ENCODE peak calls at places on chromosomes 2 and 18, in four cellular contexts. Z is K562, W is H1, I is SK-N-SH. N is an unnamed sample.

GRCh38 chr2:168239281-168239680 is 8.1 kb downstream of the STK39 start:
- DNase-seq in Z (no peak), W (no peak), I (no peak), N (no peak)

GRCh38 chr18:44986933-44987332 is 306.2 kb downstream of the SETBP1 start:
- DNase-seq in Z (no peak), W (no peak), I (no peak), N (peak)

GRCh38 chr2:22020101-22020742 is 896.5 kb downstream of the TDRD15 start:
- DNase-seq in Z (no peak), W (peak), I (no peak), N (no peak)

GRCh38 chr2:133484106-133484505 is 84.2 kb downstream of the NCKAP5 start:
- DNase-seq in Z (no peak), W (no peak), I (no peak), N (no peak)

GRCh38 chr2:65431417-65432226 is 777 bp downstream of the SPRED2 start:
- DNase-seq in Z (peak), W (no peak), I (peak), N (peak)

GRCh38 chr2:168118733-168119518 is 128.5 kb downstream of the STK39 start:
- DNase-seq in Z (peak), W (no peak), I (peak), N (no peak)

GRCh38 chr2:153059338-153060052 is 341.1 kb downstream of the ARL6IP6 start:
- DNase-seq in Z (no peak), W (no peak), I (no peak), N (no peak)

GRCh38 chr2:231138699-231139098 is 13.9 kb upstream of the HTR2B start:
- DNase-seq in Z (no peak), W (no peak), I (no peak), N (no peak)

GRCh38 chr2:19955544-19956422 is 34.1 kb downstream of the WDR35 start:
- DNase-seq in Z (peak), W (peak), I (peak), N (peak)

GRCh38 chr2:70710276-70710675 is 57.7 kb downstream of the ADD2 start:
- DNase-seq in Z (no peak), W (no peak), I (no peak), N (no peak)

GRCh38 chr2:217918220-217919024 is 84.4 kb downstream of the TNS1 start:
- DNase-seq in Z (peak), W (no peak), I (peak), N (no peak)

GRCh38 chr18:50315100-50315871 is 27.8 kb upstream of the CXXC1 start:
- DNase-seq in Z (no peak), W (no peak), I (no peak), N (peak)

GRCh38 chr2:192148241-192148619 is 46.5 kb downstream of the TMEFF2 start:
- DNase-seq in Z (no peak), W (no peak), I (no peak), N (no peak)

GRCh38 chr2:20211420-20211819 is 13.5 kb downstream of the SDC1 start:
- DNase-seq in Z (no peak), W (no peak), I (no peak), N (no peak)

GRCh38 chr2:238573916-238574315 is 147.2 kb downstream of the ASB1 start:
- DNase-seq in Z (no peak), W (no peak), I (no peak), N (no peak)

GRCh38 chr2:236964291-236964690 is 121.4 kb upstream of the COPS8 start:
- DNase-seq in Z (no peak), W (no peak), I (no peak), N (no peak)

GRCh38 chr2:104846182-104846954 is 7.5 kb upstream of the POU3F3 start:
- DNase-seq in Z (no peak), W (no peak), I (no peak), N (no peak)

GRCh38 chr2:97765933-97766332 is 52.6 kb downstream of the ZAP70 start:
- DNase-seq in Z (no peak), W (no peak), I (no peak), N (no peak)

GRCh38 chr2:219270055-219270372 is 9.2 kb upstream of the DNAJB2 start:
- DNase-seq in Z (no peak), W (no peak), I (no peak), N (no peak)

GRCh38 chr2:63740943-63741342 is 100.8 kb upstream of the UGP2 start:
- DNase-seq in Z (no peak), W (no peak), I (no peak), N (no peak)

GRCh38 chr2:1227289-1227900 is 185.9 kb upstream of the TPO start:
- DNase-seq in Z (no peak), W (no peak), I (no peak), N (no peak)

GRCh38 chr2:85503168-85503610 is 35.8 kb upstream of the MAT2A start:
- DNase-seq in Z (no peak), W (no peak), I (no peak), N (no peak)

GRCh38 chr18:50162486-50163304 is 32.3 kb downstream of the MYO5B start:
- DNase-seq in Z (no peak), W (no peak), I (no peak), N (no peak)

GRCh38 chr2:26178246-26178645 is 5.4 kb downstream of the GAREM2 start:
- DNase-seq in Z (no peak), W (no peak), I (peak), N (no peak)

GRCh38 chr2:30421551-30422436 is 25.3 kb upstream of the LCLAT1 start:
- DNase-seq in Z (no peak), W (no peak), I (peak), N (no peak)

GRCh38 chr18:2680216-2680792 is 24.8 kb downstream of the SMCHD1 start:
- DNase-seq in Z (no peak), W (no peak), I (no peak), N (no peak)

GRCh38 chr2:159111346-159111922 is 143.0 kb downstream of the TANC1 start:
- DNase-seq in Z (no peak), W (no peak), I (no peak), N (no peak)

GRCh38 chr2:150088538-150088937 is 398.9 kb downstream of the RND3 start:
- DNase-seq in Z (no peak), W (no peak), I (no peak), N (no peak)

GRCh38 chr2:12376025-12376424 is 340.7 kb upstream of the TRIB2 start:
- DNase-seq in Z (no peak), W (no peak), I (no peak), N (no peak)

GRCh38 chr2:15560404-15560987 is 638 bp downstream of the NBAS start:
- DNase-seq in Z (no peak), W (no peak), I (peak), N (no peak)

GRCh38 chr18:24176727-24177416 is 38.0 kb downstream of the CABYR start:
- DNase-seq in Z (peak), W (peak), I (peak), N (peak)

GRCh38 chr2:73295751-73296400 is 2.5 kb upstream of the EGR4 start:
- DNase-seq in Z (no peak), W (no peak), I (no peak), N (no peak)

GRCh38 chr2:63051795-63052333 is 1.2 kb downstream of the OTX1 start:
- DNase-seq in Z (no peak), W (no peak), I (peak), N (no peak)

GRCh38 chr2:17864676-17865075 is 13.8 kb upstream of the KCNS3 start:
- DNase-seq in Z (no peak), W (no peak), I (no peak), N (no peak)

GRCh38 chr2:130890941-130891669 is 54.4 kb downstream of the ARHGEF4 start:
- DNase-seq in Z (no peak), W (no peak), I (no peak), N (no peak)

GRCh38 chr2:17043173-17043572 is 377.5 kb upstream of the CYRIA start:
- DNase-seq in Z (no peak), W (no peak), I (no peak), N (no peak)

GRCh38 chr2:160409480-160409879 is 84.1 kb downstream of the RBMS1 start:
- DNase-seq in Z (no peak), W (no peak), I (no peak), N (no peak)

GRCh38 chr2:109376115-109376514 is 237.7 kb downstream of the SEPTIN10 start:
- DNase-seq in Z (no peak), W (no peak), I (no peak), N (no peak)

GRCh38 chr18:9663377-9663776 is 44.7 kb upstream of the RAB31 start:
- DNase-seq in Z (no peak), W (no peak), I (no peak), N (no peak)

GRCh38 chr18:9659499-9660387 is 45.4 kb upstream of the PPP4R1 start:
- DNase-seq in Z (no peak), W (no peak), I (no peak), N (no peak)

GRCh38 chr18:9653390-9653789 is 39.0 kb upstream of the PPP4R1 start:
- DNase-seq in Z (no peak), W (no peak), I (peak), N (no peak)

GRCh38 chr18:9661564-9661963 is 46.5 kb upstream of the RAB31 start:
- DNase-seq in Z (peak), W (no peak), I (peak), N (no peak)

DNA sequence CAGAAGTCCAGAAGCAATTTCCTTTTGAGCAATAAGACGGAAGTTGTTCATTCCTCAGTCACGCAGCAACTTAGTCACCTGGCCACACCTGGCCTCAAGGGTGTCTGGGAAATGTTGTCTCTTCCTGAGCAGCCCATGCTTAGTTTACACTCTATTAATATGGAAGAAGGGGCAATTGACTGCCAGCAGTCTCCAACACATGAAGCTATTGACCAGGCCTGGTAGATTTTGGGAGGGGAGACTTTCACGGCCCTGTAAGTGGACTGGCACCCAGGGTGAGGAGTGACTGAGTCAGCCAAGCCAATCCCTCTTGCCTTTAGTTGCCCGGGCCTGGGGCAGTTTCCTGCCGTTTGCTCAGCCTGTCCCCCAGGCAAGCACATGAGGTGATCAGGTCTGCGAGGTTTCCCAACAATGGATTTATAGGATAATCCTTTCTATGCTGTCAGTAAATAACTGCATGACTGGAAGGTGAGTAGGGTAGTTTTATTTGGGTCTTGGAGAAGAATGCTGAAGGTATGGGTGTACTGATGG is 43.8 kb upstream of the PPP4R1 start:
- DNase-seq in Z (no peak), W (no peak), I (no peak), N (no peak)
- TF ChIP-seq GABPA in Z (no peak), W (no peak), I (no peak), N (no peak)

DNA sequence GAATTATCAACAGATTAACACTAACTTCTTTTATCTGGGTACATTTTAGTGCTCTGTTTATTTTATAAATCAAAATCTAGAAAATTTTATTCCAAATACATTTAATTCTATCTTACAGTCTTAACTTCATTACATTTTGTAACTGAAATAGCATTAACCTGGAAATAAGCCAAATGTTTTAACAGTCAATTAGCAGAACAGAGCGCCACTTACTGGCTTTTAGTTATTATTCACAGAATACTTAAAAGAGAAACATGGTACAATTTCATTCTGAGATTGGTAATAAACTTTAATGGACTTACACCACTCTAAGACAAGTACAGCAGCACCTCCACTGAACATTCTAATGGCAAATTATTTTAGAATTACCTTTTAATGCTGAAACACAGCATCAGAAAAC is 38.6 kb downstream of the SS18 start:
- DNase-seq in Z (no peak), W (no peak), I (peak), N (no peak)
- TF ChIP-seq GABPA in Z (no peak), W (no peak), I (no peak), N (no peak)

GRCh38 chr18:66838340-66838987 is 234.6 kb upstream of the CDH19 start:
- DNase-seq in Z (no peak), W (no peak), I (no peak), N (no peak)
- TF ChIP-seq GABPA in Z (no peak), W (no peak), I (no peak), N (no peak)

GRCh38 chr2:143481231-143481613 is 352.0 kb downstream of the ARHGAP15 start:
- DNase-seq in Z (no peak), W (no peak), I (no peak), N (no peak)
- TF ChIP-seq GABPA in Z (no peak), W (no peak), I (no peak), N (no peak)

GRCh38 chr18:56815926-56816325 is 164.8 kb downstream of the WDR7 start:
- DNase-seq in Z (no peak), W (no peak), I (no peak), N (no peak)
- TF ChIP-seq GABPA in Z (no peak), W (no peak), I (no peak), N (no peak)

GRCh38 chr2:100906679-100907078 is 86.7 kb downstream of the NPAS2 start:
- DNase-seq in Z (no peak), W (no peak), I (no peak), N (no peak)
- TF ChIP-seq GABPA in Z (no peak), W (no peak), I (no peak), N (no peak)

DNA sequence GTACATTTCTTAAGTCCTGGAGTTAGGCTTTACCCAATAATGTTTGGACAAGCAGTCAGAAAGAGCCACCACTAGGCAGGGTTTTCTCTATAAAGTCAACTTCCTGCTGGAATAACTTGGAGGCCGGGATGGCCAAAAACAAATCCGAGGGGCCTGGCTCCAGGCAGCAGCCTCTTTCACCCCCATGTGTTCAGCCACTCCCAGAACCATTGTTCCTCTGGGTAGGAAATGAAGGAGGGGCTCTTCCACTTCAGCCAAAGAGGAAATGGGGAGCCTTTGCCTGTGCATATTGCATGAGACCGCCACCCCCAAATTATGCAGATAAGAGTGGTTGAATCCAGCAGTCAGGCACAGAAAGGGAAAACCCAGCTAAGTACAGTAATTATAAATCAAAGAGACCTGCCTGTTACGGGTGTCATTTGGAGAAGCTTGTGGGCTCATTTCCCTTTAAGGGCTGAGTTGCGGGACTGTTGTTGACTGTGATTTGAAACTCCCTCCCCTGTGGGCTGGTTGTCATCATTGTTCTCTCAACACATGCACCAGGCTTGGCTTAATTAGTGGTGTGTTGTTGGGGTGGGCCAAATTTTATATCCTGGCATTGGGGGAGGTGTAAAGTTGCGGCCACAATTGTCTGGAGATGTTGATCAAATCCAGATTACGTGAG is 212.8 kb upstream of the SOX11 start:
- DNase-seq in Z (no peak), W (no peak), I (peak), N (no peak)
- TF ChIP-seq GABPA in Z (no peak), W (no peak), I (no peak), N (no peak)

GRCh38 chr2:42832289-42832634 is 39.9 kb upstream of the HAAO start:
- DNase-seq in Z (no peak), W (no peak), I (no peak), N (no peak)

GRCh38 chr2:42838133-42838532 is 45.8 kb upstream of the HAAO start:
- DNase-seq in Z (no peak), W (no peak), I (no peak), N (no peak)

GRCh38 chr2:42834161-42834560 is 41.8 kb upstream of the HAAO start:
- DNase-seq in Z (no peak), W (no peak), I (no peak), N (no peak)

GRCh38 chr2:42840141-42840540 is 47.8 kb upstream of the HAAO start:
- DNase-seq in Z (no peak), W (no peak), I (no peak), N (no peak)

GRCh38 chr2:42835577-42836371 is 43.4 kb upstream of the HAAO start:
- DNase-seq in Z (no peak), W (no peak), I (no peak), N (peak)
- TF ChIP-seq GABPA in Z (no peak), W (no peak), I (no peak), N (no peak)

N was measured in HL-60.